ENCODE peak calls at places on chromosomes 2 and 18, in six cellular contexts. Q is mesenchymal stem cell, N is H54, V is neuronal stem cell, X is HTR-8/SVneo, T is fibroblast of lung. P is an unnamed sample.

GRCh38 chr2:86281066-86281700 is 56.2 kb downstream of the REEP1 start:
- DNase-seq in V (no peak), N (no peak), T (no peak), X (no peak), Q (no peak), P (no peak)

GRCh38 chr2:61763605-61764034 is 90.2 kb downstream of the FAM161A start:
- DNase-seq in T (peak; percentile 89), Q (peak; percentile 93), X (peak; percentile 71), N (peak; percentile 59), V (no peak), P (peak; percentile 81)

GRCh38 chr18:62944454-62944853 is 229.1 kb downstream of the PHLPP1 start:
- DNase-seq in T (peak; percentile 13), N (no peak), Q (peak; percentile 12), X (no peak), V (no peak), P (no peak)

GRCh38 chr2:158056875-158057274 is 44.8 kb upstream of the UPP2 start:
- DNase-seq in Q (no peak), X (no peak), T (no peak), N (no peak), V (no peak), P (no peak)

GRCh38 chr2:203567786-203568185 is 32.7 kb upstream of the RAPH1 start:
- DNase-seq in X (no peak), N (no peak), Q (no peak), T (no peak), V (no peak), P (no peak)

GRCh38 chr2:11867926-11868325 is 121.5 kb downstream of the LPIN1 start:
- DNase-seq in T (no peak), Q (no peak), X (no peak), V (no peak), N (no peak), P (peak; percentile 32)

GRCh38 chr2:31428001-31428418 is 13.5 kb upstream of the XDH start:
- DNase-seq in N (no peak), V (no peak), X (no peak), T (peak; percentile 22), Q (no peak), P (no peak)

GRCh38 chr2:58923869-58924268 is 682.7 kb upstream of the FANCL start:
- DNase-seq in N (no peak), X (peak; percentile 3), Q (peak; percentile 85), V (no peak), T (peak; percentile 95), P (no peak)

GRCh38 chr2:36359006-36359580 is 3.5 kb downstream of the CRIM1 start:
- DNase-seq in N (no peak), Q (no peak), T (no peak), V (no peak), X (no peak), P (no peak)

GRCh38 chr18:50853863-50854271 is 25.1 kb upstream of the ME2 start:
- DNase-seq in T (peak; percentile 81), N (peak; percentile 33), X (no peak), Q (no peak), V (no peak), P (no peak)

GRCh38 chr2:99808801-99809200 is 319.0 kb upstream of the REV1 start:
- DNase-seq in V (no peak), X (no peak), Q (no peak), N (no peak), T (no peak), P (no peak)

GRCh38 chr18:76231402-76231801 is 263.6 kb downstream of the ZNF516 start:
- DNase-seq in X (no peak), T (no peak), Q (no peak), N (no peak), V (no peak), P (no peak)

GRCh38 chr2:164651361-164651760 is 30.1 kb upstream of the GRB14 start:
- DNase-seq in X (no peak), N (no peak), Q (no peak), V (no peak), T (no peak), P (no peak)

GRCh38 chr2:235238537-235238936 is 255.3 kb upstream of the AGAP1 start:
- DNase-seq in V (no peak), N (no peak), Q (peak; percentile 60), X (no peak), T (peak; percentile 82), P (no peak)

GRCh38 chr18:49168970-49169619 is 218.3 kb upstream of the SMAD7 start:
- DNase-seq in T (no peak), V (no peak), X (no peak), N (no peak), Q (no peak), P (no peak)

GRCh38 chr2:187003038-187003543 is 154.1 kb upstream of the ZSWIM2 start:
- DNase-seq in T (peak; percentile 12), Q (no peak), X (no peak), N (no peak), V (no peak), P (no peak)